ENCODE peak calls at places on chromosomes 7 and 10, in eight cellular contexts. Y is right atrium auricular region, P is fibroblast of pulmonary artery, G is AG04450, V is astrocyte of the spinal cord, D is fibroblast of the aortic adventitia, E is OCI-LY7, Z is upper lobe of right lung. B is an unnamed sample.

GRCh38 chr10:93462881-93463280 is 19.3 kb downstream of the MYOF start:
- DNase-seq in Y (no peak), P (peak), G (no peak), V (peak), D (peak), E (peak), Z (peak), B (no peak)

GRCh38 chr7:101557421-101557820 is 71.7 kb downstream of the MYL10 start:
- DNase-seq in Y (no peak), P (no peak), G (no peak), V (no peak), D (no peak), E (no peak), Z (peak), B (no peak)

GRCh38 chr7:116786791-116787443 is 75.5 kb upstream of the CAPZA2 start:
- DNase-seq in Y (no peak), P (peak), G (no peak), V (peak), D (peak), E (peak), Z (no peak), B (no peak)

GRCh38 chr10:124869941-124870340 is 68.3 kb downstream of the ABRAXAS2 start:
- DNase-seq in Y (no peak), P (no peak), G (no peak), V (no peak), D (no peak), E (no peak), Z (peak), B (no peak)

GRCh38 chr7:77550586-77550985 is 13.5 kb downstream of the PTPN12 start:
- DNase-seq in Y (no peak), P (peak), G (no peak), V (peak), D (peak), E (no peak), Z (no peak), B (no peak)

GRCh38 chr7:99218406-99219184 is 10.7 kb upstream of the KPNA7 start:
- DNase-seq in Y (no peak), P (no peak), G (no peak), V (no peak), D (no peak), E (no peak), Z (peak), B (no peak)

GRCh38 chr10:70540789-70541360 is 61.7 kb downstream of the PRF1 start:
- DNase-seq in Y (no peak), P (no peak), G (no peak), V (no peak), D (no peak), E (peak), Z (no peak), B (no peak)

GRCh38 chr10:43110318-43111071 is 27.8 kb upstream of the CSGALNACT2 start:
- DNase-seq in Y (no peak), P (peak), G (no peak), V (no peak), D (peak), E (no peak), Z (no peak), B (no peak)

GRCh38 chr7:77439572-77439971 is 23.4 kb upstream of the GSAP start:
- DNase-seq in Y (no peak), P (no peak), G (no peak), V (no peak), D (peak), E (no peak), Z (peak), B (no peak)

GRCh38 chr7:107953924-107954303 is 49.0 kb downstream of the LAMB1 start:
- DNase-seq in Y (no peak), P (peak), G (no peak), V (no peak), D (no peak), E (no peak), Z (no peak), B (no peak)

GRCh38 chr7:140304071-140304799 is 94.1 kb downstream of the SLC37A3 start:
- DNase-seq in Y (no peak), P (peak), G (no peak), V (peak), D (peak), E (peak), Z (no peak), B (no peak)

GRCh38 chr10:57696641-57697040 is 571.1 kb downstream of the IPMK start:
- DNase-seq in Y (no peak), P (peak), G (no peak), V (peak), D (peak), E (no peak), Z (no peak), B (no peak)

GRCh38 chr10:97888641-97889262 is 39.1 kb downstream of the GOLGA7B start:
- DNase-seq in Y (no peak), P (peak), G (no peak), V (peak), D (peak), E (no peak), Z (peak), B (no peak)

GRCh38 chr7:48109848-48110663 is 21.0 kb downstream of the UPP1 start:
- DNase-seq in Y (peak), P (peak), G (no peak), V (peak), D (peak), E (peak), Z (peak), B (peak)

GRCh38 chr10:128095753-128096469 is 30.3 kb downstream of the MKI67 start:
- DNase-seq in Y (no peak), P (no peak), G (no peak), V (no peak), D (no peak), E (no peak), Z (no peak), B (no peak)

GRCh38 chr7:18027628-18028027 is at the start of gene PRPS1L1:
- DNase-seq in Y (no peak), P (no peak), G (no peak), V (no peak), D (no peak), E (no peak), Z (no peak), B (no peak)

GRCh38 chr10:86945361-86946214 is 11.8 kb downstream of the MMRN2 start:
- DNase-seq in Y (peak), P (no peak), G (no peak), V (peak), D (peak), E (no peak), Z (peak), B (peak)

GRCh38 chr7:25069900-25070443 is 55.1 kb downstream of the CYCS start:
- DNase-seq in Y (peak), P (peak), G (peak), V (peak), D (peak), E (peak), Z (no peak), B (no peak)

GRCh38 chr10:95605163-95605562 is 44.0 kb upstream of the SORBS1 start:
- DNase-seq in Y (peak), P (peak), G (no peak), V (peak), D (no peak), E (no peak), Z (no peak), B (no peak)

GRCh38 chr7:2523461-2523905 is 3.9 kb downstream of the LFNG start:
- DNase-seq in Y (no peak), P (no peak), G (no peak), V (no peak), D (no peak), E (no peak), Z (peak), B (no peak)

GRCh38 chr7:2954433-2954853 is 89.2 kb downstream of the CARD11 start:
- DNase-seq in Y (no peak), P (no peak), G (no peak), V (no peak), D (no peak), E (no peak), Z (peak), B (no peak)

GRCh38 chr10:128463991-128464755 is 337.9 kb upstream of the MKI67 start:
- DNase-seq in Y (peak), P (peak), G (peak), V (peak), D (peak), E (peak), Z (peak), B (peak)

DNA sequence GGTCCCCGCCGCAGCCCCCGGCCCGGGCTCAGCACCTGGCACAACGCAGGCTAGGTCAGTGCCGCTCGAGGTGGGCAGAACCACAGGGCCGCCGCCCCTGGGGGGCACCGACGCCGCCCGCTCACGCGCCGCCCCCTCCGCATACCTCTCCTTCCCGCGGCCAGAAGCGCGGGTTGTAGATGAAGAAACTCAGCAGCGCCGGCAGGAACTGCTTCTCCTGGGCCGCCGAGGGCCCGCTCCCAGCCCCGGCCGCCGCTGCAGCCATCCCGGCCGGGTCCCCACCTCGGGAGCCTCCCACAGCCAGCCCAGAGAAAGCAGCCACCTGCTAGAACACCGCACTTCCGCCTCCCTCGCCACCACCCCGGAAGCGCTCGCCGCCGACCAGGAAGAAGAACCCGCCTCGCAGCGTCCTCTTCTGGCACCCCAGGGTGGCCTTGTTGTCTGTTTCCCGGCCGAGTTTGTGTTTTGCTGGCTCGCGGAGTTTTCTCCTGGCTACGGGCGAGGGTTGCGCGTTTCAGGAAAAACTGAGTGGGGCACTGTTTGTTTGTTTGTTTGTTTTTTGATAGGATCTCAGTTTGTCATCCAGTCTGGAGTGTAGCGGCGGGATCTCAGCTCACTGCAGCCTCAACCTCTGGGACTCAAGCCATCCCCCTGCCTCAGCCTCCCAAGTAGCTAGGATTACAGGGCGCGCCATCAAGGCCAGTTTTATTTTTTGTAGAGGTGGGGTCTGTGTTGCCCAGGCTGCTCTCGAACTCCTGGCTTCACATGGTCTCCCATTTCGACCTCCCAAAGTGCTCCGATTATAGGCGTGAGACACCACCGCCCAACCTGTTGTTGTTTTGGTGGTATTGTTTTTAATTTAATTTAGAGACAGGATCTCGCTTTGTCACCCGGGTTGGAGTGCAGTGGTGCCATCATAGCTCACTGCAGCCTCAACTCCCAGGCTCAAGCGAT is 17.7 kb downstream of the OCM2 start:
- DNase-seq in Y (peak), P (peak), G (peak), V (peak), D (peak), E (peak), Z (peak), B (peak)
- TF ChIP-seq CTCF in Y (no peak), P (peak), G (peak), V (peak), D (peak), E (peak), Z (no peak), B (no peak)

GRCh38 chr7:55122263-55122662 is 103.4 kb downstream of the EGFR start:
- DNase-seq in Y (no peak), P (no peak), G (no peak), V (no peak), D (no peak), E (no peak), Z (no peak), B (no peak)

GRCh38 chr7:55128693-55129394 is 110.0 kb downstream of the EGFR start:
- DNase-seq in Y (no peak), P (peak), G (no peak), V (peak), D (peak), E (no peak), Z (no peak), B (no peak)

GRCh38 chr7:55127135-55127551 is 108.3 kb downstream of the EGFR start:
- DNase-seq in Y (no peak), P (peak), G (no peak), V (no peak), D (no peak), E (no peak), Z (no peak), B (no peak)

GRCh38 chr7:55127622-55128081 is 108.8 kb downstream of the EGFR start:
- DNase-seq in Y (no peak), P (peak), G (peak), V (peak), D (peak), E (no peak), Z (no peak), B (no peak)

GRCh38 chr7:55124989-55125875 is 106.4 kb downstream of the EGFR start:
- DNase-seq in Y (no peak), P (no peak), G (no peak), V (peak), D (peak), E (no peak), Z (no peak), B (no peak)
- TF ChIP-seq CTCF in Y (no peak), P (no peak), G (no peak), V (peak), D (no peak), E (no peak), Z (no peak), B (no peak)

GRCh38 chr7:151434549-151434948 is 5.4 kb downstream of the CRYGN start:
- DNase-seq in Y (no peak), P (no peak), G (no peak), V (no peak), D (no peak), E (no peak), Z (no peak), B (no peak)

GRCh38 chr7:151431768-151432311 is 8.1 kb downstream of the CRYGN start:
- DNase-seq in Y (no peak), P (no peak), G (no peak), V (no peak), D (no peak), E (no peak), Z (peak), B (no peak)

GRCh38 chr7:151433721-151434400 is 6.1 kb downstream of the CRYGN start:
- DNase-seq in Y (no peak), P (no peak), G (no peak), V (no peak), D (no peak), E (no peak), Z (peak), B (no peak)

GRCh38 chr7:151431281-151431767 is 8.6 kb downstream of the CRYGN start:
- DNase-seq in Y (no peak), P (no peak), G (no peak), V (no peak), D (no peak), E (no peak), Z (peak), B (no peak)

DNA sequence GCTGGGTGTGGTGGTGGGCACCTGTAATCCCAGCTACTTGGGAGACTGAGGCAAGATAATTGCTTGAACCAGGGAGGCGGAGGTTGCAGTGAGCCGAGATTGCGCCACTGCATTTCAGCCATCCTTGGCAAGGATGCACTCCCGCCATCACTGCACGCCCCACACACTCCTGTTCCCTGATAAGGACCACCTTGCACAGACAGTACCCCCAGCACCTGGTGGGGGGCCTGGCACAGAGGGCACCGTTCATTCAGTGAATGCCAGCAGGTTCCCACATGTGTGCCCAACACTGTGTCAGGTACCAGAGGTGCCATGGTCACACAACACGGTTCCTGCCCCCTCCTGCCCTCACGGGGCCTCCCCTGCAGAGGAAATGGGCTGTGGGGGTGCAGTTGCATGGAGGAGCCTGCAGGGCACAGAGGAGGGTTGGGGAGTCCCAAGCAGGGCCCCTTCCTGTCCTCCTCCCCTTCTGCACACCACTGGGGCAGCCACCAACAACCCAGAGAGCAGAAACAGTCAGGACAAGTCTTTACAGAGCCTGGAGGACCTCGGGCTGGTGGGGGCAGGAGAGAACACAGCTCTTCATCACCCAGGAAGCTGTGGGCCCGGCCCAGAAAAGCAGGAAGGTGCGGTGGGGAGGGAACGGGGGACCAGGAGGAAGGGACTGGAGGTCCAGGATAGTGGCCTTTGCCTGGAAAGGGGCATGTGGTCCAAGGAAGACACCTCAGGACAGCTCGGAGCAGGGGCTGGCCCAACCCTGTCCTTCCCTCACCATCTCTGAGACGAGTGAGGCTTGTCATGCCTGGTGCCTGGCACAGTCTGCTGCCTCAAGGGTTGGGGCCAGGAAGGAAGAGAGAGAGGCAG is 7.1 kb downstream of the CRYGN start:
- DNase-seq in Y (no peak), P (no peak), G (no peak), V (no peak), D (no peak), E (peak), Z (peak), B (no peak)
- TF ChIP-seq CTCF in Y (no peak), P (peak), G (peak), V (peak), D (peak), E (peak), Z (peak), B (no peak)

GRCh38 chr7:11613292-11613930 is 218.6 kb downstream of the THSD7A start:
- DNase-seq in Y (no peak), P (no peak), G (no peak), V (no peak), D (no peak), E (no peak), Z (no peak), B (no peak)
- TF ChIP-seq CTCF in Y (no peak), P (no peak), G (no peak), V (no peak), D (no peak), E (no peak), Z (no peak), B (no peak)

DNA sequence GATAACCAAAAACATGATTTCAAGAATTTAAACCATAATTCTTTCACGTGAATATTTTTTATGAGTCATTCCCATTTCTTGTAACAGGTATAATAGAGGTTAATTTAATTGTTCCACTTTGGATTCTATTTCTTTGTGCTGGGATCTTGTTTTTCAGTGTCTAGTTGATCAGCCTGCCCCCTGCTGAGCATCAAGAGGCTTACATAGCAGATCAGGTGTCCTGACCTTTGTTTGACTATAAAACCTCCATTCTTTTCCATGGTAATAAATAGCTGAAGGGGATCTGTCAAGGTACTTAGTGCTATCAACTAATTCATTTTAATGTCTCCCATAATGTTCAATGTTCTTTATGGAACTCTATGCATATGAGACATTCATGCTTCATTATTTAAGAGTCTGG is 4.9 kb downstream of the COL17A1 start:
- DNase-seq in Y (no peak), P (peak), G (no peak), V (no peak), D (peak), E (peak), Z (no peak), B (no peak)
- TF ChIP-seq CTCF in Y (no peak), P (peak), G (peak), V (no peak), D (peak), E (peak), Z (peak), B (peak)

B was measured in type B pancreatic cell.